ENCODE peak calls at places on chromosome 5, in ten cellular contexts. F is neuronal stem cell; R is prostate gland; D is CD4-positive, alpha-beta memory T cell; Q is ovary; T is hepatocyte; K is Karpas-422; A is mammary epithelial cell; U is tibial artery; X is heart left ventricle. B is an unnamed sample.
A peak's percentile ranks its signal among the peaks of the same experiment; 100 is the strongest.

GRCh38 chr5:41924872-41925554 is at the start of gene FBXO4:
- DNase-seq in F (peak; percentile 51), R (peak; percentile 74), D (peak; percentile 89), Q (peak; percentile 84), T (peak; percentile 92), K (peak; percentile 96), A (peak; percentile 68), U (peak; percentile 80), X (peak; percentile 91), B (peak; percentile 56)

GRCh38 chr5:160835376-160835775 is 16.6 kb downstream of the ATP10B start:
- DNase-seq in F (no peak), R (no peak), D (no peak), Q (no peak), T (no peak), K (no peak), A (no peak), U (no peak), X (no peak), B (no peak)

GRCh38 chr5:74040065-74040551 is 414.1 kb downstream of the ARHGEF28 start:
- DNase-seq in F (no peak), R (no peak), D (no peak), Q (peak; percentile 39), T (peak; percentile 58), K (no peak), A (peak; percentile 65), U (peak; percentile 27), X (peak; percentile 56), B (peak; percentile 88)

GRCh38 chr5:33230467-33231078 is 210.2 kb upstream of the TARS1 start:
- DNase-seq in F (no peak), R (no peak), D (no peak), Q (no peak), T (no peak), K (no peak), A (no peak), U (no peak), X (no peak), B (no peak)

GRCh38 chr5:83104031-83104430 is 26.7 kb downstream of the XRCC4 start:
- DNase-seq in F (no peak), R (no peak), D (no peak), Q (no peak), T (no peak), K (no peak), A (no peak), U (no peak), X (no peak), B (peak; percentile 16)

GRCh38 chr5:11385901-11386293 is 518.3 kb downstream of the CTNND2 start:
- DNase-seq in F (peak; percentile 70), R (no peak), D (no peak), Q (no peak), T (no peak), K (no peak), A (no peak), U (no peak), X (no peak), B (no peak)

GRCh38 chr5:38187532-38187931 is 70.8 kb upstream of the EGFLAM start:
- DNase-seq in F (no peak), R (no peak), D (no peak), Q (no peak), T (no peak), K (no peak), A (no peak), U (no peak), X (no peak), B (no peak)

GRCh38 chr5:56487528-56488115 is 254.5 kb upstream of the ANKRD55 start:
- DNase-seq in F (no peak), R (no peak), D (no peak), Q (no peak), T (no peak), K (no peak), A (no peak), U (no peak), X (no peak), B (no peak)

GRCh38 chr5:143972068-143972467 is 160.1 kb downstream of the HMHB1 start:
- DNase-seq in F (no peak), R (no peak), D (no peak), Q (no peak), T (no peak), K (no peak), A (no peak), U (no peak), X (no peak), B (no peak)

GRCh38 chr5:11511878-11512277 is 392.4 kb downstream of the CTNND2 start:
- DNase-seq in F (no peak), R (no peak), D (no peak), Q (no peak), T (no peak), K (no peak), A (no peak), U (no peak), X (no peak), B (no peak)

GRCh38 chr5:71882826-71883744 is 164.0 kb downstream of the CARTPT start:
- DNase-seq in F (no peak), R (peak; percentile 16), D (no peak), Q (no peak), T (no peak), K (no peak), A (peak; percentile 41), U (no peak), X (peak; percentile 54), B (peak; percentile 14)

GRCh38 chr5:73437126-73438047 is 11.2 kb downstream of the FOXD1 start:
- DNase-seq in F (no peak), R (peak; percentile 46), D (no peak), Q (no peak), T (peak; percentile 42), K (no peak), A (peak; percentile 64), U (no peak), X (no peak), B (peak; percentile 53)

GRCh38 chr5:137688248-137688840 is 47.5 kb downstream of the KLHL3 start:
- DNase-seq in F (no peak), R (no peak), D (no peak), Q (no peak), T (no peak), K (no peak), A (no peak), U (no peak), X (no peak), B (no peak)

GRCh38 chr5:40486437-40487270 is 193.1 kb upstream of the PTGER4 start:
- DNase-seq in F (no peak), R (no peak), D (peak; percentile 61), Q (no peak), T (peak; percentile 12), K (no peak), A (peak; percentile 81), U (peak; percentile 20), X (no peak), B (no peak)

GRCh38 chr5:73691301-73691700 is 65.3 kb downstream of the ARHGEF28 start:
- DNase-seq in F (no peak), R (no peak), D (no peak), Q (no peak), T (no peak), K (no peak), A (no peak), U (no peak), X (no peak), B (no peak)

GRCh38 chr5:114185274-114185673 is 176.6 kb upstream of the KCNN2 start:
- DNase-seq in F (no peak), R (no peak), D (no peak), Q (no peak), T (peak; percentile 26), K (no peak), A (peak; percentile 36), U (no peak), X (peak; percentile 58), B (no peak)

GRCh38 chr5:114179134-114179533 is 182.7 kb upstream of the KCNN2 start:
- DNase-seq in F (no peak), R (no peak), D (no peak), Q (no peak), T (no peak), K (no peak), A (no peak), U (no peak), X (no peak), B (no peak)

GRCh38 chr5:114184006-114184405 is 177.9 kb upstream of the KCNN2 start:
- DNase-seq in F (no peak), R (no peak), D (no peak), Q (no peak), T (no peak), K (no peak), A (no peak), U (no peak), X (no peak), B (no peak)
- H3K27me3 ChIP-seq in F (no peaks in the 10 kb centered on the region), R (no peaks in the 10 kb centered on the region), D (no peaks in the 10 kb centered on the region), Q (no peaks in the 10 kb centered on the region), T (no peaks in the 10 kb centered on the region), K (no peaks in the 10 kb centered on the region), A (no peaks in the 10 kb centered on the region), U (no peaks in the 10 kb centered on the region), X (no peaks in the 10 kb centered on the region), B (no peaks in the 10 kb centered on the region)

GRCh38 chr5:173238312-173239232 is 3.6 kb upstream of the NKX2-5 start:
- DNase-seq in F (no peak), R (no peak), D (no peak), Q (no peak), T (no peak), K (no peak), A (no peak), U (no peak), X (peak; percentile 29), B (no peak)
- H3K4me3 ChIP-seq in F (no peak overlapping the region), R (no peak overlapping the region), D (no peak overlapping the region), Q (no peak overlapping the region), T (no peak overlapping the region), K (no peak overlapping the region), A (no peak overlapping the region), U (no peak overlapping the region), X (peak overlapping the region; percentile 49), B (peak overlapping the region; percentile 36)

DNA sequence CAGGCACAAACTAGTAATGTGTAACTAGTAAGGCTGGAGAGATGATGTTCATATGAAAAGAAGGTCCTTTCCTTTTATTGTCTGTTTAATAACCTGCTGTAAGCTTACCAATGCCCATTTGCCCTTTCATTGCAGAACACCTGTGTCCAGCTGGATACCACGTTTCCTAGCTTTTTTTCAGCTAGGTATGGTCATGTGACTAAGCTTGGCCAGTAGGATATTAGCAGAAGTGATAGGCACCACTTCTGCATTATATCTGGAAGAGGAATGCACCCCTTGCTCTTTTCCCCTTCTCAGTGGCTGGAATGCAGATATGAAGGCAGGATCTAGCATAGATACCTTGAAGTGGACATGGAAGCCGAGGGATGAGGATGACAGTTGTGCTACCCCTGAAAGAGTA is 7.0 kb downstream of the SMIM32 start:
- DNase-seq in F (no peak), R (no peak), D (no peak), Q (no peak), T (no peak), K (no peak), A (no peak), U (no peak), X (no peak), B (no peak)
- H3K27me3 ChIP-seq in F (peaks cover 11% of the 10 kb centered on the region), R (no peaks in the 10 kb centered on the region), D (no peaks in the 10 kb centered on the region), Q (no peaks in the 10 kb centered on the region), T (peaks cover 10% of the 10 kb centered on the region), K (no peaks in the 10 kb centered on the region), A (no peaks in the 10 kb centered on the region), U (peaks cover 3% of the 10 kb centered on the region), X (peaks cover 8% of the 10 kb centered on the region), B (peaks cover 3% of the 10 kb centered on the region)

DNA sequence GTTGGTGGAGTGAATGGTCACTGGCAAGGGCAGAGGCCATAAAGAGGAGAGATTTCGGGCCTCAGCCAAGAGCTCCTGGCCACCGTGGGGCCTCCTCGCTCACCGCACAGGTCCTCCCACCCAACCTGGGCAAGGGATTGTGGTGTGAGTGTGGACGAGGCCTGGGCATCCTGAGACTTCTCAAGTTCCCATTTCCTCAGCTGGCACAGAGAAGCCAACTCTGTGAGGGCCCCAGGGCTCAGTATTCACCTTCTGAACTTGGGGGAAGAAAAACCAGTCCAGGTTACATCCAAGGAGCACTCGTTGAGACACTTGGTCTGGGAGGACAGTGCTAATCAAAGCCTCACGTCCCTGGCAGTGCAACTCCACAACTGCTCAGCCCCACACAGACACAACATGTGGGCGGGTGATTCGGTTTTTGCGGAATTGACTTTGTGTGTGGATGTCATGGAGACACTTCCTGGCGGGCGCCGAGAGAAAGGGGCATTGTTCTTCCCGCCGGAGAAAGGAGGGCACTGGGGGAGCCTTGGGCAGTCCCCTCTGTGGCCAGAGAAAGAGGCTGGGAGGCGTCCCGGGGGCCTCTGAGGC is 28.5 kb upstream of the NKD2 start:
- DNase-seq in F (peak; percentile 37), R (peak; percentile 3), D (no peak), Q (no peak), T (peak; percentile 4), K (no peak), A (peak; percentile 62), U (no peak), X (peak; percentile 23), B (no peak)
- H3K4me3 ChIP-seq in F (no peak overlapping the region), R (no peak overlapping the region), D (no peak overlapping the region), Q (no peak overlapping the region), T (no peak overlapping the region), K (no peak overlapping the region), A (no peak overlapping the region), U (no peak overlapping the region), X (no peak overlapping the region), B (no peak overlapping the region)

B was measured in brain microvascular endothelial cell.